ENCODE peak calls at places on chromosomes 11 and 22, in ten cellular contexts. N, R, U, A, B, K, I, F, Y and J are unnamed samples.

GRCh38 chr11:94067010-94067409 is 45.9 kb downstream of the HEPHL1 start:
- DNase-seq in N (no peak), R (no peak), U (no peak), A (no peak), B (no peak), K (no peak), I (no peak), F (no peak), Y (no peak), J (no peak)

GRCh38 chr22:22952531-22953295 is 65.1 kb downstream of the IGLL5 start:
- DNase-seq in N (no peak), R (no peak), U (no peak), A (no peak), B (no peak), K (no peak), I (no peak), F (no peak), Y (no peak), J (no peak)

GRCh38 chr11:10651579-10652361 is 41.8 kb downstream of the IRAG1 start:
- DNase-seq in N (no peak), R (no peak), U (peak; percentile 3), A (no peak), B (no peak), K (no peak), I (no peak), F (no peak), Y (no peak), J (no peak)

GRCh38 chr11:44611687-44612437 is 46.4 kb downstream of the CD82 start:
- DNase-seq in N (peak; percentile 65), R (no peak), U (peak; percentile 50), A (no peak), B (peak; percentile 77), K (no peak), I (no peak), F (no peak), Y (no peak), J (no peak)

GRCh38 chr22:46180370-46181137 is 30.2 kb downstream of the PPARA start:
- DNase-seq in N (no peak), R (no peak), U (no peak), A (no peak), B (peak; percentile 24), K (no peak), I (no peak), F (no peak), Y (no peak), J (no peak)

GRCh38 chr11:25048632-25049031 is 551.8 kb downstream of the LUZP2 start:
- DNase-seq in N (no peak), R (no peak), U (no peak), A (no peak), B (no peak), K (no peak), I (no peak), F (no peak), Y (no peak), J (no peak)

GRCh38 chr11:132024587-132025295 is 654.3 kb downstream of the NTM start:
- DNase-seq in N (no peak), R (no peak), U (no peak), A (no peak), B (no peak), K (peak; percentile 63), I (no peak), F (no peak), Y (no peak), J (no peak)

GRCh38 chr11:70433966-70434812 is 35.9 kb downstream of the CTTN start:
- DNase-seq in N (no peak), R (no peak), U (no peak), A (no peak), B (no peak), K (no peak), I (no peak), F (no peak), Y (no peak), J (no peak)

GRCh38 chr11:68707527-68707926 is 23.2 kb downstream of the GAL start:
- DNase-seq in N (no peak), R (no peak), U (no peak), A (no peak), B (no peak), K (no peak), I (no peak), F (no peak), Y (no peak), J (no peak)

GRCh38 chr11:134792044-134792443 is 380.0 kb upstream of the B3GAT1 start:
- DNase-seq in N (no peak), R (no peak), U (no peak), A (no peak), B (no peak), K (no peak), I (no peak), F (no peak), Y (no peak), J (no peak)

GRCh38 chr11:77371646-77372045 is 70.2 kb upstream of the GDPD4 start:
- DNase-seq in N (no peak), R (no peak), U (no peak), A (no peak), B (no peak), K (no peak), I (no peak), F (no peak), Y (no peak), J (peak; percentile 68)

GRCh38 chr11:90426442-90426841 is 203.6 kb upstream of the CHORDC1 start:
- DNase-seq in N (no peak), R (no peak), U (no peak), A (no peak), B (no peak), K (no peak), I (no peak), F (no peak), Y (no peak), J (no peak)